ENCODE peak calls at places on chromosomes 4 and X, in ten cellular contexts. O is adipocyte, M is uterus, V is right atrium auricular region, B is Panc1, U is kidney, P is fibroblast of lung, A is lower leg skin, D is lung, I is osteoblast. K is an unnamed sample.

GRCh38 chr4:54165438-54165837 is 63.7 kb upstream of the PDGFRA start:
- DNase-seq in O (peak; percentile 87), M (no peak), V (no peak), B (peak; percentile 39), U (no peak), P (peak; percentile 98), A (no peak), D (no peak), I (peak; percentile 91), K (no peak)

GRCh38 chr4:138050601-138051000 is 191.5 kb downstream of the SLC7A11 start:
- DNase-seq in O (no peak), M (no peak), V (no peak), B (no peak), U (no peak), P (no peak), A (no peak), D (no peak), I (no peak), K (no peak)

GRCh38 chr4:13857397-13857796 is 229.9 kb upstream of the BOD1L1 start:
- DNase-seq in O (no peak), M (no peak), V (no peak), B (no peak), U (no peak), P (no peak), A (no peak), D (no peak), I (no peak), K (no peak)

GRCh38 chrX:119266364-119266995 is 30.4 kb downstream of the PGRMC1 start:
- DNase-seq in O (peak; percentile 59), M (no peak), V (peak; percentile 61), B (peak; percentile 18), U (no peak), P (no peak), A (no peak), D (no peak), I (no peak), K (no peak)

GRCh38 chr4:76601791-76602190 is 166.8 kb downstream of the SHROOM3 start:
- DNase-seq in O (peak; percentile 78), M (no peak), V (no peak), B (no peak), U (no peak), P (peak; percentile 75), A (no peak), D (no peak), I (no peak), K (no peak)

GRCh38 chr4:39308576-39308975 is 57.6 kb downstream of the RFC1 start:
- DNase-seq in O (no peak), M (no peak), V (no peak), B (no peak), U (no peak), P (peak; percentile 54), A (no peak), D (no peak), I (no peak), K (no peak)

GRCh38 chrX:93874554-93874953 is 200.5 kb downstream of the FAM133A start:
- DNase-seq in O (peak; percentile 39), M (no peak), V (no peak), B (no peak), U (no peak), P (no peak), A (no peak), D (no peak), I (no peak), K (no peak)

GRCh38 chr4:122045533-122045932 is 93.7 kb upstream of the TRPC3 start:
- DNase-seq in O (peak; percentile 85), M (no peak), V (no peak), B (no peak), U (no peak), P (peak; percentile 90), A (no peak), D (peak; percentile 88), I (peak; percentile 77), K (peak; percentile 12)

GRCh38 chrX:13721819-13722527 is 12.4 kb downstream of the TRAPPC2 start:
- DNase-seq in O (peak; percentile 71), M (no peak), V (no peak), B (no peak), U (no peak), P (peak; percentile 63), A (no peak), D (no peak), I (no peak), K (no peak)

DNA sequence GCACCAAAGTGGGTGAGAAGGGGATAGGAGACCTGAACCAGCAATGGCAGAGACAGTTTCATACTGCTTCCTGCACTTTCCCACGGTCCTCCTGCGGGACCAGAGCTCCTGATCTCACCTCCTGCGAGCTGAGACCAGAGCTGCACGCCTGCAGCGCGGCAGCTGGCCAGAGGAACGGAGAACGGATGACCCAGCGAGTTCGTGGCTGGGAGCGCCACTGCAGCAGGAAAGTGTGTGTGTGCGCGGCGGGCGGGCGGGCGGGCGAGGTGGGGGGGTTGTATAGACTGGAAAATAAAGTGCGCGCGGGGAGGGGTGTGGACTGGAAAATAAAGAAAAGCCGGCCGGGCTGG is 16.5 kb downstream of the MCF2 start:
- DNase-seq in O (peak; percentile 4), M (no peak), V (no peak), B (no peak), U (no peak), P (peak; percentile 19), A (no peak), D (no peak), I (peak; percentile 15), K (peak; percentile 43)
- H3K4me3 ChIP-seq in O (peak overlapping the region; percentile 67), M (peak overlapping the region; percentile 24), V (peak overlapping the region; percentile 49), B (peak overlapping the region; percentile 62), U (peak overlapping the region; percentile 55), P (no peak overlapping the region), A (no peak overlapping the region), D (no peak overlapping the region), I (no peak overlapping the region), K (peak overlapping the region; percentile 50)

DNA sequence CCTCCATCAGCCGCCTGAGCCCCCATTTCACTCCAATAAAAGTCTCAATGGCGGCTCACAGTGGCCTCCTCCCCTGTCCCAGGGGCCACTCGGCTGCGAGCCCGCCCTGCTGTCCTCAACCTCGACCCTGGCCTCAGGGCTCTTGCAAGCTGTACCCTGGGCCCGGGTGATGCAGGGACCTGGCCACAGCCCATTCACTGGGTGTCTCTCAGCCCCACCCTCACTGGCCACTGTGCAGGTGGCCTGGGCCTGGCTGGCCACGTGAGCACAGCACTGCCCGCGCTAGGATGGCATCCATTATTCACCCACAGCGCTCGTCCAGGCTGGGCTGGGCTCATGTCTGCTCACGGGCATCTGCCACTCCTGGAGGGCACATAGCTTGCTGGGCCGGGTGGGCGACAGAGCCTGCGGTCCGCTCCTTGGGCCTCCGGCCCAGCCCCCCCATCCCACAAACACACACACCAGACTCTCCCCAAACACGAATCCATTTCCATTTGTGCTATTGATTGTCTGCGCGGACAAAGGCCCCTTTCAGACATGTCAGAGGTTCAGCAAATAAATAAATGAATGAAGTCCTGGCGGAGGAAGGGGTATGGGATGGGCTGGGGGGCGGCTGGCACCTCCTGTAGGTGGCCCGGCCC is 16.5 kb upstream of the FGFR3 start:
- DNase-seq in O (no peak), M (no peak), V (no peak), B (no peak), U (no peak), P (no peak), A (no peak), D (no peak), I (peak; percentile 90), K (no peak)
- H3K4me3 ChIP-seq in O (no peak overlapping the region), M (no peak overlapping the region), V (no peak overlapping the region), B (no peak overlapping the region), U (no peak overlapping the region), P (no peak overlapping the region), A (no peak overlapping the region), D (no peak overlapping the region), I (no peak overlapping the region), K (no peak overlapping the region)

GRCh38 chr4:42454755-42455154 is 57.5 kb downstream of the SHISA3 start:
- DNase-seq in O (no peak), M (no peak), V (no peak), B (no peak), U (no peak), P (no peak), A (no peak), D (no peak), I (no peak), K (no peak)

GRCh38 chr4:42446823-42447222 is 49.5 kb downstream of the SHISA3 start:
- DNase-seq in O (no peak), M (no peak), V (no peak), B (no peak), U (no peak), P (no peak), A (no peak), D (no peak), I (no peak), K (no peak)

GRCh38 chr4:42453612-42454011 is 56.3 kb downstream of the SHISA3 start:
- DNase-seq in O (no peak), M (no peak), V (no peak), B (no peak), U (no peak), P (no peak), A (no peak), D (no peak), I (no peak), K (no peak)

GRCh38 chr4:42458686-42459085 is 61.4 kb downstream of the SHISA3 start:
- DNase-seq in O (no peak), M (no peak), V (no peak), B (no peak), U (no peak), P (no peak), A (no peak), D (no peak), I (no peak), K (no peak)

DNA sequence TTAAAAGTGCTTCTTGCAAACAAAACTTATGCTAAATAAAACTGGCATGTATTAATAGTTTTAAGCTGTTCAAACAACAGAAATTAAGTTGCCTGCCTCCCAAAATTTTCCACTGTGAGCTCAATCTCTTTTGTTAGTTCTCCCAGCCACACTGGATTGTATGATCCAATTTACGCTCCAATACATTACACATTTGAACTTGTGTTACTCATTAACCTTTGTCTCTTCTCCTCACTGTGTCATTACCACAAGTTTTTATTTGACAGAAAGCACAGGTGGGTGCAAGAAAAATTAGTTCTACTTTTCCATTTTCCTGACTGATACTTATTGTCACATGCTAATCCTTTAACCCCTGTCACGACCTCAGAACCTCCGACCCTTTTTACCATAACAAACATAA is 55.5 kb downstream of the SHISA3 start:
- DNase-seq in O (no peak), M (no peak), V (no peak), B (no peak), U (no peak), P (no peak), A (no peak), D (no peak), I (no peak), K (no peak)
- H3K4me3 ChIP-seq in O (no peak overlapping the region), M (no peak overlapping the region), V (no peak overlapping the region), B (no peak overlapping the region), U (no peak overlapping the region), P (no peak overlapping the region), A (no peak overlapping the region), D (no peak overlapping the region), I (no peak overlapping the region), K (no peak overlapping the region)

GRCh38 chr4:134202136-134202535 is 547 bp upstream of the PABPC4L start:
- DNase-seq in O (peak; percentile 64), M (no peak), V (no peak), B (no peak), U (no peak), P (no peak), A (no peak), D (no peak), I (no peak), K (no peak)

GRCh38 chr4:134202557-134202956 is 968 bp upstream of the PABPC4L start:
- DNase-seq in O (peak; percentile 33), M (no peak), V (no peak), B (no peak), U (no peak), P (peak; percentile 47), A (no peak), D (no peak), I (no peak), K (peak; percentile 16)

GRCh38 chr4:134200811-134201215 is 776 bp downstream of the PABPC4L start:
- DNase-seq in O (no peak), M (no peak), V (no peak), B (no peak), U (peak; percentile 49), P (peak; percentile 11), A (peak; percentile 72), D (no peak), I (no peak), K (peak; percentile 61)

GRCh38 chr4:134201216-134202098 is at the start of gene PABPC4L:
- DNase-seq in O (peak; percentile 80), M (peak; percentile 37), V (peak; percentile 67), B (no peak), U (peak; percentile 82), P (peak; percentile 81), A (peak; percentile 83), D (peak; percentile 40), I (peak; percentile 72), K (peak; percentile 68)
- H3K4me3 ChIP-seq in O (peak within 1 kb of the TSS; percentile 80), M (peak within 1 kb of the TSS; percentile 60), V (peak within 1 kb of the TSS; percentile 56), B (no peak within 1 kb of the TSS), U (peak within 1 kb of the TSS; percentile 30), P (peak within 1 kb of the TSS; percentile 53), A (peak within 1 kb of the TSS; percentile 27), D (peak within 1 kb of the TSS; percentile 59), I (peak within 1 kb of the TSS; percentile 74), K (peak within 1 kb of the TSS; percentile 98)